ENCODE peak calls at places on chromosome 2, in eight cellular contexts. B, X, G, O, K, L, Z and S are unnamed samples.
A peak's percentile ranks its signal among the peaks of the same experiment; 100 is the strongest.

GRCh38 chr2:179104736-179105135 is 54.8 kb upstream of the CCDC141 start:
- DNase-seq in B (no peak), X (no peak), G (peak; percentile 15), O (no peak), K (no peak), L (no peak), Z (peak; percentile 63), S (peak; percentile 84)

GRCh38 chr2:73176205-73176880 is 26.0 kb upstream of the NOTO start:
- DNase-seq in B (peak; percentile 58), X (peak; percentile 53), G (peak; percentile 51), O (no peak), K (no peak), L (peak; percentile 49), Z (peak; percentile 41), S (no peak)

GRCh38 chr2:173652311-173652710 is 297.6 kb downstream of the CDCA7 start:
- DNase-seq in B (no peak), X (no peak), G (peak; percentile 59), O (peak; percentile 85), K (no peak), L (no peak), Z (peak; percentile 91), S (peak; percentile 93)

GRCh38 chr2:12787891-12788783 is 71.4 kb downstream of the TRIB2 start:
- DNase-seq in B (no peak), X (no peak), G (no peak), O (no peak), K (no peak), L (no peak), Z (peak; percentile 63), S (peak; percentile 49)

GRCh38 chr2:208015475-208015874 is 9.9 kb downstream of the PLEKHM3 start:
- DNase-seq in B (no peak), X (no peak), G (peak; percentile 19), O (no peak), K (no peak), L (no peak), Z (no peak), S (peak; percentile 45)

GRCh38 chr2:107585851-107586250 is 240.8 kb upstream of the RGPD4 start:
- DNase-seq in B (no peak), X (no peak), G (no peak), O (no peak), K (no peak), L (no peak), Z (peak; percentile 53), S (peak; percentile 62)

GRCh38 chr2:152421521-152422367 is 86.8 kb downstream of the FMNL2 start:
- DNase-seq in B (no peak), X (no peak), G (peak; percentile 82), O (peak; percentile 75), K (no peak), L (no peak), Z (peak; percentile 98), S (peak; percentile 98)

GRCh38 chr2:141957827-141958440 is 172.9 kb downstream of the LRP1B start:
- DNase-seq in B (no peak), X (no peak), G (no peak), O (no peak), K (no peak), L (no peak), Z (peak; percentile 12), S (no peak)

GRCh38 chr2:40041983-40042382 is 262.9 kb upstream of the THUMPD2 start:
- DNase-seq in B (no peak), X (no peak), G (no peak), O (no peak), K (no peak), L (no peak), Z (peak; percentile 59), S (peak; percentile 54)

GRCh38 chr2:9975328-9975727 is 23.8 kb downstream of the GRHL1 start:
- DNase-seq in B (no peak), X (no peak), G (peak; percentile 35), O (no peak), K (no peak), L (no peak), Z (no peak), S (peak; percentile 93)

GRCh38 chr2:156423674-156424282 is 12.4 kb upstream of the GPD2 start:
- DNase-seq in B (peak; percentile 34), X (no peak), G (no peak), O (no peak), K (no peak), L (no peak), Z (no peak), S (no peak)

GRCh38 chr2:230668184-230668938 is 44.3 kb upstream of the CAB39 start:
- DNase-seq in B (peak; percentile 26), X (peak; percentile 94), G (no peak), O (no peak), K (peak; percentile 37), L (no peak), Z (no peak), S (no peak)

DNA sequence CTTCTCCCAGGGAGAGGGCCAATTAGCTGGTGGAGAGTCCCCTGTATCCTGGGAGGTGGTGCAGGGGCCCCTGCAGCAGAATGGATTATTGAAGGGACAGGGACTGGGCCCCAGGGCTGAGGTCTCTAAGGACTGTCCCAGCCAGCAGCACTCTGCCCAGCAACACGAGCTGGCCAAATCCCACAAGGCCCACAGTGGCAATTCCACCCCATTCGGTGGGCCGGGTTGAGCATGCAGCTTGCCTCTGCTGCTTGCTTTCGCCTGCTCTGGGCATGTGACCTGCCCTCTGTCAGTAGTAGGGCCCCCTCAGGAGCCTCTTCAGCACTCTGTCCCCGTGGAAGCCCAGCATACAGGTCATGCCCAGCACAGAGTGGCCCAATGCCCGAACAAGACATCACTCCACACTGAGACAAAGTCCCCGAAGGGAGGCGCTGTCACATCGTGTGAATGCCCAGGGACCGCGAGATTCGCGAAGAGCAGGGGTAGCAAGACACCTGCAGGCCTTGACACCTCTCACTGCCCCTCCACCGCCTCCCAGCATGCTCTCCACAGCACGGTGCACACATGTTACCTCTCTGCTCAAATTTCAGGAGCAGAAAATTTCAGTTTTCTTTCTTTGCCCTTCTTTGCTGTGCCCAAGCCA is 65.4 kb downstream of the CRACDL start:
- DNase-seq in B (peak; percentile 37), X (no peak), G (no peak), O (no peak), K (no peak), L (peak; percentile 48), Z (no peak), S (no peak)
- H2AFZ ChIP-seq in B (no peak overlapping the region), X (peak overlapping the region; percentile 80), G (no peak overlapping the region), O (no peak overlapping the region), K (no peak overlapping the region), L (no peak overlapping the region), Z (no peak overlapping the region), S (no peak overlapping the region)

GRCh38 chr2:69829243-69830044 is at the start of gene GMCL1:
- DNase-seq in B (peak; percentile 98), X (peak; percentile 97), G (peak; percentile 99), O (peak; percentile 87), K (peak; percentile 98), L (peak; percentile 98), Z (peak; percentile 99), S (peak; percentile 98)

GRCh38 chr2:69827796-69828540 is 1.5 kb upstream of the GMCL1 start:
- DNase-seq in B (no peak), X (no peak), G (no peak), O (no peak), K (no peak), L (no peak), Z (peak; percentile 30), S (no peak)

GRCh38 chr2:69828913-69829242 is 582 bp upstream of the GMCL1 start:
- DNase-seq in B (no peak), X (no peak), G (no peak), O (no peak), K (no peak), L (no peak), Z (no peak), S (no peak)

GRCh38 chr2:69831354-69831905 is 2.0 kb downstream of the GMCL1 start:
- DNase-seq in B (no peak), X (no peak), G (no peak), O (no peak), K (no peak), L (no peak), Z (no peak), S (no peak)

GRCh38 chr2:69830045-69830905 is 815 bp downstream of the GMCL1 start:
- DNase-seq in B (peak; percentile 61), X (peak; percentile 41), G (peak; percentile 60), O (no peak), K (peak; percentile 53), L (peak; percentile 66), Z (peak; percentile 59), S (peak; percentile 44)
- TF ChIP-seq EZH2phosphoT487 in B (no peak), X (no peak), G (no peak), O (no peak), K (no peak), L (no peak), Z (no peak), S (no peak)

GRCh38 chr2:187569042-187569441 is 14.8 kb upstream of the TFPI start:
- DNase-seq in B (no peak), X (no peak), G (no peak), O (no peak), K (no peak), L (no peak), Z (no peak), S (no peak)
- H2AFZ ChIP-seq in B (no peak overlapping the region), X (no peak overlapping the region), G (no peak overlapping the region), O (peak overlapping the region; percentile 22), K (no peak overlapping the region), L (no peak overlapping the region), Z (no peak overlapping the region), S (no peak overlapping the region)

GRCh38 chr2:237305579-237305978 is 108.4 kb downstream of the COL6A3 start:
- DNase-seq in B (no peak), X (no peak), G (no peak), O (no peak), K (no peak), L (no peak), Z (peak; percentile 28), S (no peak)

GRCh38 chr2:237306083-237306786 is 107.7 kb downstream of the COL6A3 start:
- DNase-seq in B (no peak), X (no peak), G (no peak), O (no peak), K (no peak), L (no peak), Z (no peak), S (no peak)

GRCh38 chr2:237307495-237307894 is 106.5 kb downstream of the COL6A3 start:
- DNase-seq in B (no peak), X (no peak), G (no peak), O (no peak), K (no peak), L (no peak), Z (no peak), S (no peak)

GRCh38 chr2:237306787-237307170 is 107.2 kb downstream of the COL6A3 start:
- DNase-seq in B (no peak), X (no peak), G (no peak), O (no peak), K (no peak), L (no peak), Z (no peak), S (no peak)

DNA sequence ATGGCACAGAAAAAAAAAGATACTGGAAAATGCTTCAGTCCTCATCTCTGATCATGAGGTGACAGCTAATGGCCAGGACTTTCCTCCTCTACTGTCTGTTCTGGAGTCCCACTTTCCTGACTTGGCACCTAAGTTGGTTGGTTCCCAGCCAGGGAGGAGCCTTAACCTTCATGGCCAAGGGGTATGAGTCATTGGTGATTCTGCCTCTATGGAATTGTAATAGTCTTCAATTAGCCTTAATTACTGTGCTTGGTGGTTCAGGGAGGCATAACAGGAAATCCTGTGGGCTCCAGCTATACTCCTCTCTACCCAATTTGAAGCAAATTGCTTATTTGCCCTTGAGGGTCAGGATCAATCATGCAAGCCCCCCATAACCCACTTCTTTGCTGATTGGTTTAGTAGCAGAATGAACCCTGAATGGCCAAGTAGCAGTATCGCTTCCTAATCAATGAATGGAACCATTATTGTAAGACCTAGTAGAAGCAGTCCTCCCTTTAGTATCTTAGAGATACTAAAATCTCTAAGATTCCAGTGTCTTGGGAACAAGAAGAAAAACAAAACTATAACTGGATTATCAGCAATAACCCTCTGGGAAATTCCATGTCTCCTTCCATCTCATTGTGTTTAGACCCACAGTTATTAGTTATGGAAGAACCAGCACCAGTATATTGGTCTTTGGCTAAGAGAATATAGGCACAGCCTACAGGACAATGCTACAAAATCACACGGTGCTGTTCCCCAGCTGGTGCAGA is 109.0 kb downstream of the COL6A3 start:
- DNase-seq in B (no peak), X (no peak), G (no peak), O (peak; percentile 49), K (no peak), L (no peak), Z (peak; percentile 93), S (peak; percentile 73)
- TF ChIP-seq EZH2phosphoT487 in B (no peak), X (no peak), G (no peak), O (no peak), K (no peak), L (no peak), Z (peak; percentile 86), S (no peak)